ENCODE peak calls at places on chromosomes 11 and 22, in eight cellular contexts. N, Z, K, P, H, R, I and B are unnamed samples.

GRCh38 chr22:40270748-40271373 is 75.4 kb upstream of the ADSL start:
- DNase-seq in I (no peak), P (no peak), R (no peak), Z (no peak), N (no peak), K (no peak), H (no peak), B (no peak)

GRCh38 chr11:61065955-61066638 is 36.2 kb upstream of the CD5 start:
- DNase-seq in K (no peak), P (no peak), Z (no peak), H (peak; percentile 65), N (no peak), R (no peak), I (no peak), B (no peak)

GRCh38 chr11:69209936-69210659 is 54.4 kb downstream of the SMIM38 start:
- DNase-seq in R (no peak), N (no peak), I (peak; percentile 82), K (no peak), P (peak; percentile 55), Z (no peak), H (no peak), B (no peak)

GRCh38 chr22:43066844-43067385 is 22.3 kb downstream of the TTLL1 start:
- DNase-seq in I (no peak), K (no peak), Z (peak; percentile 68), R (no peak), H (no peak), P (no peak), N (no peak), B (no peak)

GRCh38 chr11:65743928-65744698 is 23.5 kb upstream of the RNASEH2C start:
- DNase-seq in N (no peak), P (no peak), H (no peak), R (peak; percentile 54), I (peak; percentile 27), Z (peak; percentile 25), K (no peak), B (no peak)

GRCh38 chr11:122140535-122140934 is 24.5 kb upstream of the BLID start:
- DNase-seq in H (no peak), R (peak; percentile 58), K (no peak), N (peak; percentile 38), Z (peak; percentile 68), I (no peak), P (no peak), B (no peak)

GRCh38 chr11:65895482-65895981 is 4.7 kb downstream of the FOSL1 start:
- DNase-seq in P (no peak), K (no peak), H (no peak), I (no peak), N (no peak), R (no peak), Z (no peak), B (no peak)

GRCh38 chr22:18023509-18024275 is 669 bp downstream of the MICAL3 start:
- DNase-seq in Z (peak; percentile 86), P (peak; percentile 64), H (no peak), K (peak; percentile 72), R (peak; percentile 87), N (peak; percentile 48), I (peak; percentile 86), B (no peak)

GRCh38 chr11:40186401-40187091 is 1272.9 kb downstream of the LRRC4C start:
- DNase-seq in H (no peak), I (no peak), Z (no peak), K (peak; percentile 62), N (no peak), P (no peak), R (no peak), B (no peak)

GRCh38 chr11:122646549-122647340 is 8.8 kb upstream of the UBASH3B start:
- DNase-seq in N (no peak), H (no peak), P (no peak), R (peak; percentile 70), I (no peak), K (no peak), Z (peak; percentile 63), B (no peak)

GRCh38 chr22:23237841-23238240 is 57.5 kb downstream of the BCR start:
- DNase-seq in R (no peak), I (no peak), K (no peak), N (no peak), H (no peak), P (no peak), Z (no peak), B (no peak)

GRCh38 chr22:46958649-46959048 is 196.2 kb downstream of the TBC1D22A start:
- DNase-seq in P (no peak), R (no peak), N (no peak), K (no peak), Z (no peak), H (no peak), I (no peak), B (no peak)

GRCh38 chr22:19801340-19802000 is 40.9 kb downstream of the TBX1 start:
- DNase-seq in H (no peak), R (no peak), K (no peak), N (no peak), Z (no peak), P (no peak), I (no peak), B (no peak)

GRCh38 chr11:19803506-19803998 is 90.9 kb downstream of the NAV2 start:
- DNase-seq in H (no peak), I (no peak), N (no peak), Z (no peak), K (no peak), P (no peak), R (no peak), B (no peak)

GRCh38 chr11:72814139-72814830 is at the start of gene ATG16L2:
- DNase-seq in I (peak; percentile 83), H (peak; percentile 81), N (no peak), P (peak; percentile 96), K (peak; percentile 69), Z (peak; percentile 82), R (peak; percentile 89), B (no peak)

GRCh38 chr22:22408731-22409696 is 99.5 kb downstream of the ZNF280B start:
- DNase-seq in H (peak; percentile 71), N (no peak), I (no peak), P (no peak), K (no peak), R (peak; percentile 27), Z (peak; percentile 9), B (peak; percentile 9)

GRCh38 chr11:120305286-120305685 is 19.8 kb upstream of the TLCD5 start:
- DNase-seq in H (no peak), R (no peak), I (no peak), P (no peak), Z (no peak), K (no peak), N (no peak), B (no peak)

GRCh38 chr11:1771700-1772099 is 8.0 kb upstream of the CTSD start:
- DNase-seq in H (peak; percentile 11), I (peak; percentile 49), P (peak; percentile 73), N (no peak), K (no peak), Z (peak; percentile 85), R (peak; percentile 93), B (no peak)

GRCh38 chr11:76735841-76736240 is 47.3 kb upstream of the TSKU start:
- DNase-seq in I (no peak), Z (no peak), R (no peak), P (no peak), H (no peak), N (no peak), K (no peak), B (no peak)

GRCh38 chr11:70502677-70503076 is 104.3 kb downstream of the CTTN start:
- DNase-seq in R (no peak), H (no peak), N (no peak), P (peak; percentile 42), I (no peak), Z (no peak), K (no peak), B (no peak)

GRCh38 chr22:24401824-24402434 is 25.5 kb upstream of the ADORA2A start:
- DNase-seq in K (no peak), N (no peak), I (no peak), P (no peak), H (no peak), R (no peak), Z (no peak), B (no peak)
- H3K27ac ChIP-seq in K (no peak overlapping the region), N (no peak overlapping the region), I (no peak overlapping the region), P (peak overlapping the region; percentile 60), H (peak overlapping the region; percentile 60), R (peak overlapping the region; percentile 92), Z (no peak overlapping the region), B (no peak overlapping the region)

GRCh38 chr11:102306048-102306575 is 11.2 kb upstream of the BIRC3 start:
- DNase-seq in R (no peak), K (peak; percentile 50), H (peak; percentile 52), I (no peak), Z (no peak), N (no peak), P (peak; percentile 87), B (no peak)
- H3K4me3 ChIP-seq in R (no peak overlapping the region), K (no peak overlapping the region), H (no peak overlapping the region), I (no peak overlapping the region), Z (no peak overlapping the region), N (no peak overlapping the region), P (no peak overlapping the region), B (no peak overlapping the region)

GRCh38 chr11:124745270-124745834 is 5.6 kb downstream of the NRGN start:
- DNase-seq in P (no peak), Z (no peak), K (no peak), H (no peak), I (no peak), R (no peak), N (no peak), B (no peak)

GRCh38 chr11:124748100-124748418 is 4.0 kb downstream of the VSIG2 start:
- DNase-seq in R (no peak), I (no peak), K (no peak), P (no peak), N (no peak), H (no peak), Z (no peak), B (no peak)

GRCh38 chr11:124747406-124748099 is 4.5 kb downstream of the VSIG2 start:
- DNase-seq in K (no peak), P (no peak), N (no peak), R (no peak), Z (no peak), H (no peak), I (no peak), B (no peak)

GRCh38 chr11:124745835-124746620 is 6.0 kb downstream of the VSIG2 start:
- DNase-seq in I (no peak), H (peak; percentile 55), P (no peak), R (no peak), Z (no peak), K (no peak), N (no peak), B (no peak)

DNA sequence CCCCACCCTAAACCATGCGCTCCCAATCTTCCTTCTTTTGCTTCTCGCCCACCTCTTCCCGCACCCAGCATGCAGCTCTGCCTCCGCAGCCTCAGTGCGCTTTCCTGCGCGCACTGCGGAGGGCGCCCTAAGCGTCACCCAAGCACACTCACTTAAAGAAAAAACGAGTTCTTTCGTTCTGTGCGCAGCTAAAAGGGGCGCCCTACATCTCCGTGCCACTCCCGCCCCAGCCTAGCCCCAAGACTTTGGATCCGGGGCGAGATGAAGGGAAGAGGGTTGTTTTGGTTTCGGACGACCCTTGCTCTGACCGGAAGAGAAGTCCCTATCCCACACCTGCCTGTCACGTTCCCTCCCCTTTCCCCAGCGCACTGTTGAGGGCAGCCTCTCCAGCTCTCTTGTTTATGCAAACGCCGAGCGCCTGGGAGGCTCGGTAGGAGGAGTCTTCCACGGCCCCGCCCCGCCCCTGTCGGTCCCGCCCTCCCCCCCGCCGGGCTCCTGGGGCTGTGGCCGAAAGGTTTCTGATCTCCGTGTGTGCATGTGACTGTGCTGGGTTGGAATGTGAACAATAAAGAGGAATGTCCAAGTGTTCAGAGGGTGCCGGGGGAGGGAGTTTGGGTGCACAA is 5.3 kb downstream of the VSIG2 start:
- DNase-seq in R (peak; percentile 81), Z (peak; percentile 76), K (no peak), H (peak; percentile 89), P (peak; percentile 94), I (peak; percentile 63), N (peak; percentile 27), B (no peak)
- H3K27ac ChIP-seq in R (no peak overlapping the region), Z (peak overlapping the region; percentile 38), K (no peak overlapping the region), H (peak overlapping the region; percentile 77), P (peak overlapping the region; percentile 85), I (no peak overlapping the region), N (peak overlapping the region; percentile 47), B (no peak overlapping the region)

GRCh38 chr11:8794126-8794525 is 111.5 kb downstream of the RPL27A start:
- DNase-seq in R (no peak), H (no peak), K (no peak), N (no peak), Z (no peak), P (no peak), I (no peak), B (no peak)
- H3K4me3 ChIP-seq in R (no peak overlapping the region), H (no peak overlapping the region), K (no peak overlapping the region), N (no peak overlapping the region), Z (no peak overlapping the region), P (no peak overlapping the region), I (no peak overlapping the region), B (no peak overlapping the region)